ENCODE peak calls at places on chromosome 20, in four cellular contexts. One of them, this sample, is unnamed.

GRCh38 chr20:35992713-35993335 is 24.4 kb downstream of the CNBD2 start:
- DNase-seq in T-helper 9 cell: peak
- DNase-seq in HEK293T: peak
- DNase-seq in hippocampal formation: peak
- DNase-seq in this sample: peak

GRCh38 chr20:16828666-16829305 is 80.6 kb downstream of the OTOR start:
- DNase-seq in T-helper 9 cell: no peak
- DNase-seq in HEK293T: no peak
- DNase-seq in hippocampal formation: no peak
- DNase-seq in this sample: no peak

GRCh38 chr20:4038047-4038459 is 22.7 kb upstream of the RNF24 start:
- DNase-seq in T-helper 9 cell: peak
- DNase-seq in HEK293T: no peak
- DNase-seq in hippocampal formation: no peak
- DNase-seq in this sample: no peak

GRCh38 chr20:41001497-41001896 is 27.1 kb upstream of the TOP1 start:
- DNase-seq in T-helper 9 cell: no peak
- DNase-seq in HEK293T: no peak
- DNase-seq in hippocampal formation: no peak
- DNase-seq in this sample: no peak

GRCh38 chr20:3156811-3157619 is 2.6 kb downstream of the FASTKD5 start:
- DNase-seq in T-helper 9 cell: no peak
- DNase-seq in HEK293T: no peak
- DNase-seq in hippocampal formation: no peak
- DNase-seq in this sample: no peak

GRCh38 chr20:25136643-25137559 is 55.0 kb upstream of the VSX1 start:
- DNase-seq in T-helper 9 cell: no peak
- DNase-seq in HEK293T: no peak
- DNase-seq in hippocampal formation: peak
- DNase-seq in this sample: peak

GRCh38 chr20:17613328-17614175 is 43.7 kb downstream of the DSTN start:
- DNase-seq in T-helper 9 cell: no peak
- DNase-seq in HEK293T: no peak
- DNase-seq in hippocampal formation: no peak
- DNase-seq in this sample: peak

GRCh38 chr20:54468082-54468481 is 7.3 kb upstream of the DOK5 start:
- DNase-seq in T-helper 9 cell: no peak
- DNase-seq in HEK293T: no peak
- DNase-seq in hippocampal formation: no peak
- DNase-seq in this sample: no peak

GRCh38 chr20:50541606-50542041 is 31.4 kb downstream of the PTPN1 start:
- DNase-seq in T-helper 9 cell: no peak
- DNase-seq in HEK293T: no peak
- DNase-seq in hippocampal formation: no peak
- DNase-seq in this sample: no peak

This sample was measured in frontal cortex.